ENCODE peak calls at places on chromosome 20, in four cellular contexts. One of them, this sample, is unnamed.
A peak's percentile ranks its signal among the peaks of the same experiment; 100 is the strongest.

GRCh38 chr20:3340443-3340842 is 67.0 kb downstream of the DNAAF9 start:
- DNase-seq in SK-N-SH: peak; percentile 34
- DNase-seq in HCT116: no peak
- DNase-seq in HepG2: no peak
- DNase-seq in this sample: no peak

GRCh38 chr20:64108731-64109389 is 1.5 kb upstream of the NPBWR2 start:
- DNase-seq in HepG2: no peak
- DNase-seq in HCT116: no peak
- DNase-seq in SK-N-SH: no peak
- DNase-seq in this sample: no peak

GRCh38 chr20:59042151-59042795 is at the start of gene PRELID3B:
- DNase-seq in HCT116: no peak
- DNase-seq in SK-N-SH: peak; percentile 69
- DNase-seq in HepG2: peak; percentile 30
- DNase-seq in this sample: peak; percentile 66

GRCh38 chr20:37270586-37271420 is 9.2 kb upstream of the GHRH start:
- DNase-seq in HepG2: peak; percentile 75
- DNase-seq in HCT116: no peak
- DNase-seq in SK-N-SH: no peak
- DNase-seq in this sample: peak; percentile 71

GRCh38 chr20:55437778-55438417 is 567.4 kb downstream of the CBLN4 start:
- DNase-seq in SK-N-SH: peak; percentile 41
- DNase-seq in HepG2: no peak
- DNase-seq in HCT116: no peak
- DNase-seq in this sample: no peak

GRCh38 chr20:35020108-35021031 is 64.7 kb downstream of the MYH7B start:
- DNase-seq in HCT116: no peak
- DNase-seq in SK-N-SH: no peak
- DNase-seq in HepG2: no peak
- DNase-seq in this sample: no peak

GRCh38 chr20:8399963-8400362 is 267.9 kb downstream of the PLCB1 start:
- DNase-seq in HepG2: no peak
- DNase-seq in HCT116: no peak
- DNase-seq in SK-N-SH: no peak
- DNase-seq in this sample: peak; percentile 87

GRCh38 chr20:38883081-38883980 is 42.9 kb upstream of the FAM83D start:
- DNase-seq in HepG2: no peak
- DNase-seq in HCT116: no peak
- DNase-seq in SK-N-SH: peak; percentile 89
- DNase-seq in this sample: no peak

GRCh38 chr20:36467076-36467999 is 74.0 kb upstream of the MYL9 start:
- DNase-seq in HepG2: no peak
- DNase-seq in HCT116: no peak
- DNase-seq in SK-N-SH: no peak
- DNase-seq in this sample: no peak

GRCh38 chr20:3000852-3001523 is 42.4 kb upstream of the GNRH2 start:
- DNase-seq in HepG2: no peak
- DNase-seq in SK-N-SH: peak; percentile 53
- DNase-seq in HCT116: peak; percentile 46
- DNase-seq in this sample: peak; percentile 89

GRCh38 chr20:25321262-25321831 is 69.3 kb downstream of the ABHD12 start:
- DNase-seq in SK-N-SH: no peak
- DNase-seq in HCT116: no peak
- DNase-seq in HepG2: no peak
- DNase-seq in this sample: no peak

GRCh38 chr20:20713244-20713765 is 861 bp upstream of the RALGAPA2 start:
- DNase-seq in HCT116: no peak
- DNase-seq in SK-N-SH: peak; percentile 15
- DNase-seq in HepG2: peak; percentile 22
- DNase-seq in this sample: no peak

GRCh38 chr20:29741594-29741893 is 1515.9 kb upstream of the DEFB115 start:
- DNase-seq in HepG2: no peak
- DNase-seq in SK-N-SH: no peak
- DNase-seq in HCT116: no peak
- DNase-seq in this sample: no peak

GRCh38 chr20:36311141-36311853 is 5.2 kb downstream of the DLGAP4 start:
- DNase-seq in SK-N-SH: no peak
- DNase-seq in HCT116: no peak
- DNase-seq in HepG2: no peak
- DNase-seq in this sample: no peak

GRCh38 chr20:63706852-63707557 is 771 bp downstream of the ARFRP1 start:
- DNase-seq in HCT116: no peak
- DNase-seq in SK-N-SH: peak; percentile 70
- DNase-seq in HepG2: peak; percentile 77
- DNase-seq in this sample: peak; percentile 77

GRCh38 chr20:20859510-20859909 is 147.1 kb upstream of the RALGAPA2 start:
- DNase-seq in HepG2: no peak
- DNase-seq in SK-N-SH: no peak
- DNase-seq in HCT116: no peak
- DNase-seq in this sample: no peak

GRCh38 chr20:33008336-33009213 is 1.1 kb downstream of the BPIFB2 start:
- DNase-seq in HepG2: peak; percentile 70
- DNase-seq in HCT116: no peak
- DNase-seq in SK-N-SH: no peak
- DNase-seq in this sample: no peak

GRCh38 chr20:5513975-5514516 is 197.3 kb upstream of the PROKR2 start:
- DNase-seq in HCT116: peak; percentile 68
- DNase-seq in SK-N-SH: no peak
- DNase-seq in HepG2: peak; percentile 99
- DNase-seq in this sample: no peak

GRCh38 chr20:45963059-45964011 is 8.7 kb downstream of the ZNF335 start:
- DNase-seq in HCT116: no peak
- DNase-seq in SK-N-SH: peak; percentile 56
- DNase-seq in HepG2: peak; percentile 82
- DNase-seq in this sample: peak; percentile 77

GRCh38 chr20:57387945-57388351 is 3.2 kb upstream of the RBM38 start:
- DNase-seq in SK-N-SH: no peak
- DNase-seq in HepG2: no peak
- DNase-seq in HCT116: no peak
- DNase-seq in this sample: no peak

GRCh38 chr20:20495719-20496474 is 128.0 kb downstream of the INSM1 start:
- DNase-seq in SK-N-SH: no peak
- DNase-seq in HCT116: no peak
- DNase-seq in HepG2: no peak
- DNase-seq in this sample: no peak

GRCh38 chr20:3716195-3716834 is 3.9 kb upstream of the SIGLEC1 start:
- DNase-seq in SK-N-SH: peak; percentile 82
- DNase-seq in HCT116: peak; percentile 51
- DNase-seq in HepG2: peak; percentile 65
- DNase-seq in this sample: peak; percentile 86

GRCh38 chr20:9218412-9219001 is 149.6 kb downstream of the PLCB4 start:
- DNase-seq in HepG2: no peak
- DNase-seq in HCT116: no peak
- DNase-seq in SK-N-SH: no peak
- DNase-seq in this sample: no peak

GRCh38 chr20:34262488-34263288 is 21.5 kb downstream of the ASIP start:
- DNase-seq in HepG2: peak; percentile 70
- DNase-seq in HCT116: no peak
- DNase-seq in SK-N-SH: no peak
- DNase-seq in this sample: no peak

GRCh38 chr20:19789446-19789845 is 31.4 kb downstream of the RIN2 start:
- DNase-seq in HCT116: no peak
- DNase-seq in HepG2: no peak
- DNase-seq in SK-N-SH: no peak
- DNase-seq in this sample: peak; percentile 48

GRCh38 chr20:25087186-25087929 is 5.4 kb upstream of the VSX1 start:
- DNase-seq in HCT116: no peak
- DNase-seq in HepG2: no peak
- DNase-seq in SK-N-SH: no peak
- DNase-seq in this sample: no peak

GRCh38 chr20:25145131-25145530 is 50.4 kb upstream of the ENTPD6 start:
- DNase-seq in HCT116: no peak
- DNase-seq in HepG2: no peak
- DNase-seq in SK-N-SH: no peak
- DNase-seq in this sample: no peak

GRCh38 chr20:47785900-47786762 is 850 bp upstream of the SULF2 start:
- DNase-seq in SK-N-SH: peak; percentile 86
- DNase-seq in HCT116: peak; percentile 64
- DNase-seq in HepG2: peak; percentile 82
- DNase-seq in this sample: no peak

GRCh38 chr20:4282550-4282949 is 267.2 kb upstream of the RNF24 start:
- DNase-seq in SK-N-SH: no peak
- DNase-seq in HepG2: no peak
- DNase-seq in HCT116: no peak
- DNase-seq in this sample: no peak

DNA sequence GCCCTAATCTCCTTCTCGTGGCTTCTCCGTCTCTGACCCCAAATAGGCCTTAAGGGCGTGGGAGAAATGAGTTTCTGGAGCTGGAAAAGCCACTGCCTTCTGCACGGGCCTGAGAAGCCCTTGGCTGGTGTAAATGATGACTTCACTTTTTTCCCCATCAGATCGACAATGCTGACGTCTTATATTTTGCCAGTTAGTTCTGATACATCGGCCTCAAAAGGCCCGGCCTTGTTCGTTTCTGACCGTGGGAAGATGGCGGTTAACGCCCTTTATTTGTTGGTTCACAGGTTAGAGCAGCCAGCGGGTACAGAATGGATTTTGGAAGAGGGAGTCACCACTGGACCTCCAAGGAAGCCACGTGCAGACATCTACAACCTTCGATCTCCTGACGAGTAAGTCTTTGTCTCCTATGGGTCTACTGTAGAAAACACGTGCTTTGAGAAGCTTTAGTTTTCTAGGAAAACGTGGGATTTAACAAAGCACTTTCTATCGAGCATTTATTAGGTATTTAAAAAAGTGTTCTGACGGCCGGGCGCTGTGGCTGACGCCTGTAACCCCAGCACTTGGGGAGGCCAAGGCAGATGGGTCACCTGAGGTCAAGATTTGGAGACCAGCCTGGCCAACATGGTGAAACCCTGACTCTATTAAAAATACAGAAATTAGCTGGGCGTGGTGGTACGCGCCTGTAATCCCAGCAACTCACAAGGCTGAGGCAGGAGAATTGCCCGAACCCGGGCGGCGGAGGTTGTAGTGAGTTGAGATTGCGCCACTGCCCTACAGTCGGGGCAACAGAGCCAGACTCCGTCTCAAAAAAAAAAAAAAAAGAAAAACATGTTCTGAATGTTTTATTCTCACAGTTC is 1.2 kb upstream of the ZNFX1 start:
- DNase-seq in SK-N-SH: no peak
- DNase-seq in HepG2: peak; percentile 52
- DNase-seq in HCT116: no peak
- DNase-seq in this sample: peak; percentile 66
- H4K20me1 ChIP-seq in SK-N-SH: peaks cover 60% of the 10 kb centered on the region
- H4K20me1 ChIP-seq in HepG2: peaks cover 55% of the 10 kb centered on the region
- H4K20me1 ChIP-seq in HCT116: peaks cover 45% of the 10 kb centered on the region
- H4K20me1 ChIP-seq in this sample: peaks cover 12% of the 10 kb centered on the region

DNA sequence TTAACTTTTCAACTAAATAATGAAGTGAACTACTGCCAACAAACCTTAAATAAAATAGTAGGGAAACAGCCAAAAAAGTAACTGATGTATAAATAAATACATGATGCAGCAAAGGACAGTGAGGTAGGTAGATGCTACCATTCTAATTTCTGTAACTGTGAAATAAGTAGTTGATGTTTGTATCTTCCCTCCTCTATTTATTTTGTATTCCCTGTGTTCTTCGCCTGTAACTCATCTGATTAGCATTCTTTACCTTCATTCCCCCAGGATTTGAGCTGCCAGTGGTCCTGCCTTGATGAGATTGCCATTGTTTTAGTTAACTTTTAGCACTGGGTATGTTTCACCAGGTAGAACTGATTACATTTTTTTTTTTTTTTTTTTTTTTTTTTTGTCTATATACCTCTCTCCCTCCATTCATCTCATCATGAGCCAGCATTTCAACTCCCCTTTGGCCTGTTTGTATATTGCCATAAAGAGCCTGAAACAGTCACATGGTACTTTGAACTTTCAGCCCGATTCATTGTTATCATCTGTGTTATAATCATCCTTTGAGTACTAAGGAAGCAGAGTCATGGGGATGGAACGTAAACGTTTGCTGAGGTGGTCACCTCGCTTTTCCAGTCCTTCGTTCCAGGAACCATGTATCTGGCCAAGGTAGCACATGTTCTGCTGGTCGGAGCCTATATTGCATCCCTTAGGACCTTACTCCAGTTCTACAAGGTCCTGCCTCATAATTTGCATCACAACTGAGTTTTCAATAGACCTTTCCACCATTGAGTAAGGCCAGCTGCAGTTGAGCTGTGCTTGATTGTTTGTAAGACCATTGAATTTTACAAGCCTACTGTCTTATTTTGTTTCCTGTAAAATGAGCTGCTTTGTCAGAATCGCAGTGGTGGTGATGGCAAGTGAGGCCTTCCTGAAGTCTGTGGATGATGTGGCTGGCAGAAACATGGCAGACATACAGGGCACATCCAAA is 107.6 kb downstream of the JAG1 start:
- DNase-seq in SK-N-SH: no peak
- DNase-seq in HepG2: peak; percentile 100
- DNase-seq in HCT116: no peak
- DNase-seq in this sample: no peak
- H3K4me3 ChIP-seq in SK-N-SH: no peak overlapping the region
- H3K4me3 ChIP-seq in HepG2: peak overlapping the region; percentile 11
- H3K4me3 ChIP-seq in HCT116: no peak overlapping the region
- H3K4me3 ChIP-seq in this sample: no peak overlapping the region

DNA sequence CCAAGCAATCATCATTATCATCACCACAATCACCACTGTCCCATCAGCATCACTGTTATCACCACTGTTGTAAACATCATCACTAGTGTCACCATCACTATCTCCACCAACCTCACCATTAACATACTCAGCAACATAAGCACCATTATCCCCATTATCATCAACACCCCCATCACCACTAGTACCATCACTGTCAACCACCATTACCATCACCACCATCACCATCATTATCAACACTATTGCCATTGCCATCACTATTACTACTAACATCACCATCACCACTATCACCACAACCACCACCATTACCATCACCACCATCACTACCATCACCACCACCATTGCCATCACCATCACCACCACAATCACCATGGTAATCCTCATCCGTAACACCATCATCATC is 19.5 kb downstream of the CST4 start:
- DNase-seq in HCT116: no peak
- DNase-seq in SK-N-SH: no peak
- DNase-seq in HepG2: no peak
- DNase-seq in this sample: no peak
- H4K20me1 ChIP-seq in HCT116: no peaks in the 10 kb centered on the region
- H4K20me1 ChIP-seq in SK-N-SH: no peaks in the 10 kb centered on the region
- H4K20me1 ChIP-seq in HepG2: no peaks in the 10 kb centered on the region
- H4K20me1 ChIP-seq in this sample: no peaks in the 10 kb centered on the region

GRCh38 chr20:44388466-44389023 is 33.0 kb downstream of the HNF4A start:
- DNase-seq in HCT116: peak; percentile 88
- DNase-seq in HepG2: no peak
- DNase-seq in SK-N-SH: peak; percentile 85
- DNase-seq in this sample: peak; percentile 89
- H3K4me3 ChIP-seq in HCT116: no peak overlapping the region
- H3K4me3 ChIP-seq in HepG2: no peak overlapping the region
- H3K4me3 ChIP-seq in SK-N-SH: no peak overlapping the region
- H3K4me3 ChIP-seq in this sample: no peak overlapping the region

DNA sequence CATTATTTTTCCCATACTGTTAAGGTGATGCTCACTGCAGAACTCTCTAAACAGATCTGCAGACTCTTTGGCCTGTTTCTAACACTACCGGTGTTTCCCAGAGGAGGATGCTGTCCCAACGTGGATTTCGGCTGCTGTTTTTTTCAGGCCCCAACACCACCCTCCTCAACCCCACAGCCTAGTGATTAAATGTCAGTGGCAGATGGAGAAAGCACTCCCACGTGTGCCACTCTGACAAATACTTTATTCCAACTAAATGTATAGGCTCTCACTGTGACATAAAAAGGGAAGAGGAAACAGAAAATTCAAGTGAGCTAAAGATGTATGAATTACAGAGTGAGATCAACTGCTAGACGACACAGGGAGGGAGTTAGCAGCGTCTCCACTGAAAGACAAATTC is 3.6 kb downstream of the TBC1D20 start:
- DNase-seq in HepG2: no peak
- DNase-seq in HCT116: no peak
- DNase-seq in SK-N-SH: no peak
- DNase-seq in this sample: no peak
- H4K20me1 ChIP-seq in HepG2: peaks cover 38% of the 10 kb centered on the region
- H4K20me1 ChIP-seq in HCT116: peaks cover 8% of the 10 kb centered on the region
- H4K20me1 ChIP-seq in SK-N-SH: peaks cover 60% of the 10 kb centered on the region
- H4K20me1 ChIP-seq in this sample: peaks cover 4% of the 10 kb centered on the region